ENCODE peak calls at places on chromosome 22, in ten cellular contexts. B is A549, Y is testis, L is H1, T is adrenal gland, X is body of pancreas, I is NB4, M is ovary, N is Peyer's patch, Q is GM12878. V is an unnamed sample.

GRCh38 chr22:38177926-38178604 is 3.6 kb downstream of the PLA2G6 start:
- DNase-seq in I (peak; percentile 50), M (peak; percentile 52), L (no peak), Q (no peak), X (no peak), T (peak; percentile 82), Y (peak; percentile 71), B (peak; percentile 74), N (peak; percentile 61), V (peak; percentile 38)

GRCh38 chr22:16970446-16970845 is 37.6 kb downstream of the GAB4 start:
- DNase-seq in I (peak; percentile 12), T (no peak), X (no peak), Q (no peak), L (no peak), N (no peak), Y (no peak), M (no peak), B (no peak), V (no peak)

GRCh38 chr22:47918936-47919505 is 1156.6 kb downstream of the TBC1D22A start:
- DNase-seq in T (no peak), M (no peak), X (no peak), Y (no peak), N (no peak), Q (no peak), I (no peak), L (no peak), B (no peak), V (no peak)

GRCh38 chr22:37206841-37207821 is 5.1 kb downstream of the SSTR3 start:
- DNase-seq in T (no peak), Y (no peak), L (no peak), N (peak; percentile 44), B (no peak), X (no peak), M (peak; percentile 18), Q (no peak), I (no peak), V (peak; percentile 12)

GRCh38 chr22:36860821-36861659 is at the start of gene NCF4:
- DNase-seq in X (peak; percentile 19), Y (peak; percentile 58), I (peak; percentile 98), T (peak; percentile 70), B (no peak), Q (peak; percentile 94), M (no peak), L (no peak), N (peak; percentile 92), V (no peak)

GRCh38 chr22:23836692-23837495 is 1.9 kb downstream of the DERL3 start:
- DNase-seq in I (no peak), Q (no peak), B (no peak), L (no peak), Y (no peak), X (no peak), M (no peak), T (no peak), N (no peak), V (no peak)

GRCh38 chr22:19497245-19497644 is 17.5 kb downstream of the CDC45 start:
- DNase-seq in M (no peak), T (peak; percentile 28), Y (peak; percentile 87), L (no peak), I (no peak), Q (no peak), X (no peak), B (no peak), N (no peak), V (no peak)

GRCh38 chr22:44737414-44738346 is 14.7 kb upstream of the ARHGAP8 start:
- DNase-seq in Q (no peak), L (no peak), N (no peak), X (no peak), I (no peak), B (no peak), Y (no peak), T (no peak), M (no peak), V (no peak)

GRCh38 chr22:46890819-46891218 is 128.4 kb downstream of the TBC1D22A start:
- DNase-seq in N (no peak), X (no peak), I (no peak), L (no peak), T (no peak), Q (no peak), Y (peak; percentile 6), M (no peak), B (no peak), V (no peak)

GRCh38 chr22:46406349-46406748 is 70.8 kb downstream of the TRMU start:
- DNase-seq in I (no peak), Q (no peak), N (no peak), Y (no peak), X (no peak), T (no peak), B (no peak), L (no peak), M (no peak), V (no peak)

GRCh38 chr22:48404004-48404403 is 1423.7 kb downstream of the BRD1 start:
- DNase-seq in Q (no peak), X (no peak), T (no peak), L (no peak), M (no peak), N (peak; percentile 11), Y (no peak), B (no peak), I (no peak), V (no peak)

GRCh38 chr22:35138521-35138920 is 72.6 kb downstream of the ISX start:
- DNase-seq in L (no peak), Q (no peak), I (no peak), T (no peak), M (no peak), Y (no peak), N (peak; percentile 66), B (no peak), X (no peak), V (no peak)

GRCh38 chr22:31083923-31084810 is 3.0 kb downstream of the SMTN start:
- DNase-seq in I (peak; percentile 48), Y (no peak), Q (no peak), L (no peak), X (no peak), T (no peak), N (no peak), B (no peak), M (peak; percentile 50), V (no peak)

GRCh38 chr22:30667092-30667485 is 586 bp downstream of the DUSP18 start:
- DNase-seq in T (no peak), L (no peak), Q (no peak), Y (no peak), N (peak; percentile 75), M (no peak), B (no peak), I (peak; percentile 11), X (peak; percentile 14), V (no peak)

GRCh38 chr22:44459041-44459440 is 39.0 kb downstream of the RTL6 start:
- DNase-seq in Q (no peak), M (no peak), I (no peak), B (no peak), X (peak; percentile 3), Y (peak; percentile 10), N (no peak), T (no peak), L (no peak), V (no peak)

GRCh38 chr22:36644333-36644757 is 59.2 kb downstream of the CACNG2 start:
- DNase-seq in B (peak; percentile 20), Y (peak; percentile 33), I (peak; percentile 71), X (peak; percentile 64), Q (no peak), T (peak; percentile 83), M (no peak), N (no peak), L (no peak), V (no peak)

DNA sequence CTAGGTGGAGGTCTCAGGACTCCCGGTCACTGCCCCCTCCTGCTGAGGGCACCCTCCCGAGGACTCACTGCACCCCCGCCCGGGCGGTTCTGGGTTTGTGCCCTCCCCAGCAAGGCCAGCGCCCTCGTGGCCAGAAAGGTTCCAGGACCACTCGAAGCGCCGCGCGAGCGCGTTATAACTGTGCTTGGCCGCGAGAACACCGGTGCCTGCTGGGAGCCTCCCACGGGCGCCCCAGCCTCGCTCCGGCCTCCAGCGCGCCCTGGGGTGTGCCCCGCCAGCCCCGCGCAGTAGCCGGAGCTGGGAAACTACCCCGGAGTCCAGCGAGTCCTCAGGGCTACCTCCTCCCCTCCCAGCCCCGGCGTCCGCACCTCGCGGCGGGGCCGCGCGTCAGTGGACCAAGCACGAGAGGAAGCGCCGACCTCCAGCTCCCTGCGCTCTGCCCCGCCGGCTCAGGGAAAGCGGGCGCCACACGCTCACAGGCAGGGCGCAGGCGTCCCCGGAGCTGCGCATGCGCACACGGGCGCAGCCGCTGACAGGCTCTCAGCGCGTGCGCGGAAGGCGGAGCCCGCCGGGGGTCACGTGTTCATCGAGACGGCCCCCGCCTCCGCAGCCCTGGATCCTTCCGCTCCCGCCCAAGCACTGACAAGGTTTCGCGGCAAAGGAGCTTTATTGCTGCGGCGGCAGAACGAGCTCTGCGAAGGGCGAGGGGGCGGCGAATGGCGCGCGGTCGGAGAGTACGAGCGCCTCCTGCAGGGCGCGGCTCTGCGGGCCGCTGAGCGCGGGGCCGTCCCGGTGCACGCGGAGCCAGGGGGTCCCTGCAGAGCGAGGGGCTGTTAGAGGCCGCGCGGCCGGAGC is at the start of gene SCO2:
- DNase-seq in T (peak; percentile 97), Q (peak; percentile 89), B (peak; percentile 87), M (peak; percentile 98), X (peak; percentile 97), L (peak; percentile 89), Y (peak; percentile 96), N (peak; percentile 99), I (peak; percentile 97), V (peak; percentile 97)
- TF ChIP-seq CTCF in T (peak; percentile 27), Q (peak; percentile 45), B (no peak), M (peak; percentile 14), X (peak; percentile 46), L (peak; percentile 61), Y (no peak), N (peak; percentile 45), I (peak; percentile 36), V (peak; percentile 49)

GRCh38 chr22:32202539-32203180 is 2.2 kb downstream of the RFPL2 start:
- DNase-seq in X (peak; percentile 40), N (peak; percentile 83), M (no peak), I (peak; percentile 66), T (peak; percentile 25), Q (no peak), Y (peak; percentile 48), L (no peak), B (peak; percentile 47), V (no peak)
- H3K4me3 ChIP-seq in X (no peak overlapping the region), N (peak overlapping the region; percentile 32), M (no peak overlapping the region), I (peak overlapping the region; percentile 36), T (no peak overlapping the region), Q (no peak overlapping the region), Y (no peak overlapping the region), L (peak overlapping the region; percentile 56), B (peak overlapping the region; percentile 60), V (no peak overlapping the region)

GRCh38 chr22:29387921-29388758 is at the start of gene AP1B1:
- DNase-seq in L (peak; percentile 82), X (peak; percentile 96), B (peak; percentile 86), I (peak; percentile 96), T (peak; percentile 96), N (peak; percentile 98), M (peak; percentile 92), Y (peak; percentile 96), Q (peak; percentile 69), V (peak; percentile 92)
- TF ChIP-seq POLR2A in L (no peak), X (peak; percentile 79), B (peak; percentile 69), I (peak; percentile 39), T (peak; percentile 68), N (peak; percentile 88), M (peak; percentile 19), Y (no peak), Q (peak; percentile 93), V (peak; percentile 55)

DNA sequence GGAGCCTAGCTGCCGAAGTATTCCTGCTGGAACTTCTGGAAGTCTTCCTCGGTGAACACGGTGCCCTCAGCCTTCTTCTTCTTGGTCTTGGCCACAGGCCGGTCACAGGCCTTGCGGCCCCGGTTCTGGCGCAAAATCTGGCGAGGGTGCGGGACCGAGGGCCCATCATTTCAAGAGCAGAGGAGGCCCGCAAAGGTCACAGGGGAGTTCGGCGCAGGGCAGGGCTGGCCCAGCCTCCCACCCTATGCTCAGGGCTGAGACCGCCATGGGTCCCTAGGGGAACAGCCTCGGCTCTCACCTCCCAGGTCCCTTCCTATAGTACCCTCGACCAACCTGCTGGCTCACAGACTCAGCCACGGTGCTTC is 3.1 kb downstream of the RPS19BP1 start:
- DNase-seq in X (no peak), B (no peak), N (no peak), M (no peak), Q (no peak), Y (no peak), L (no peak), T (no peak), I (no peak), V (no peak)
- TF ChIP-seq CTCF in X (no peak), B (no peak), N (peak; percentile 2), M (no peak), Q (no peak), Y (no peak), L (no peak), T (no peak), I (no peak), V (no peak)

V was measured in uterus.